ENCODE peak calls at places on chromosomes 11 and 22, in four cellular contexts. P is A549, G is K562, U is HepG2. A is an unnamed sample.

GRCh38 chr22:39136317-39136716 is 16.2 kb downstream of the CBX7 start:
- DNase-seq in P (no peak), G (no peak), U (no peak), A (no peak)

GRCh38 chr22:30238661-30239420 is 7.7 kb downstream of the LIF start:
- DNase-seq in P (no peak), G (peak; percentile 65), U (no peak), A (peak; percentile 50)

GRCh38 chr11:35289821-35290220 is 129.5 kb downstream of the SLC1A2 start:
- DNase-seq in P (no peak), G (no peak), U (no peak), A (no peak)

GRCh38 chr11:2582958-2583604 is 116.7 kb downstream of the KCNQ1OT1 start:
- DNase-seq in P (no peak), G (no peak), U (no peak), A (peak; percentile 7)

GRCh38 chr11:127843483-127844396 is 743.6 kb downstream of the ETS1 start:
- DNase-seq in P (peak; percentile 10), G (peak; percentile 36), U (peak; percentile 7), A (peak; percentile 89)

GRCh38 chr11:2791139-2791520 is 91.3 kb upstream of the KCNQ1OT1 start:
- DNase-seq in P (no peak), G (no peak), U (no peak), A (peak; percentile 10)

GRCh38 chr11:97461044-97461880 is 1071.4 kb downstream of the JRKL start:
- DNase-seq in P (no peak), G (no peak), U (no peak), A (no peak)

GRCh38 chr11:46534713-46535112 is 59.1 kb downstream of the AMBRA1 start:
- DNase-seq in P (no peak), G (no peak), U (no peak), A (no peak)

GRCh38 chr11:67356867-67357561 is 3.7 kb upstream of the POLD4 start:
- DNase-seq in P (peak; percentile 80), G (peak; percentile 90), U (peak; percentile 76), A (peak; percentile 82)

GRCh38 chr11:65714433-65714832 is 2.4 kb downstream of the KAT5 start:
- DNase-seq in P (no peak), G (no peak), U (no peak), A (peak; percentile 3)

GRCh38 chr22:33680632-33681031 is 239.6 kb downstream of the LARGE1 start:
- DNase-seq in P (no peak), G (no peak), U (no peak), A (no peak)

GRCh38 chr11:94664336-94664735 is 97.2 kb downstream of the PIWIL4 start:
- DNase-seq in P (no peak), G (no peak), U (no peak), A (no peak)

GRCh38 chr11:125954123-125954944 is 8.5 kb downstream of the VSIG10L2 start:
- DNase-seq in P (no peak), G (no peak), U (no peak), A (no peak)

GRCh38 chr11:70481625-70482528 is 83.5 kb downstream of the CTTN start:
- DNase-seq in P (peak; percentile 64), G (peak; percentile 16), U (no peak), A (no peak)

GRCh38 chr11:11592146-11592684 is 29.6 kb downstream of the GALNT18 start:
- DNase-seq in P (no peak), G (no peak), U (no peak), A (no peak)

GRCh38 chr11:71566081-71566620 is 788 bp downstream of the KRTAP5-10 start:
- DNase-seq in P (no peak), G (no peak), U (no peak), A (no peak)

GRCh38 chr11:117929568-117930207 is 486 bp upstream of the TMPRSS13 start:
- DNase-seq in P (no peak), G (no peak), U (no peak), A (no peak)

GRCh38 chr11:2513441-2513840 is 68.6 kb downstream of the KCNQ1 start:
- DNase-seq in P (no peak), G (no peak), U (no peak), A (no peak)

GRCh38 chr11:131146817-131147490 is 223.5 kb upstream of the NTM start:
- DNase-seq in P (no peak), G (no peak), U (no peak), A (no peak)

GRCh38 chr11:60971520-60971919 is at the start of gene CD6:
- DNase-seq in P (no peak), G (no peak), U (no peak), A (no peak)

GRCh38 chr11:86632499-86633269 is 39.7 kb downstream of the ME3 start:
- DNase-seq in P (peak; percentile 89), G (peak; percentile 18), U (peak; percentile 28), A (peak; percentile 33)

GRCh38 chr11:116867619-116868018 is 30.2 kb upstream of the APOA1 start:
- DNase-seq in P (no peak), G (no peak), U (no peak), A (no peak)

GRCh38 chr11:2540521-2541320 is 95.9 kb downstream of the KCNQ1 start:
- DNase-seq in P (no peak), G (no peak), U (no peak), A (no peak)

GRCh38 chr11:118998822-118999221 is 884 bp downstream of the CENATAC start:
- DNase-seq in P (peak; percentile 38), G (peak; percentile 67), U (peak; percentile 81), A (no peak)

GRCh38 chr11:28636033-28636432 is 527.8 kb downstream of the METTL15 start:
- DNase-seq in P (no peak), G (no peak), U (no peak), A (no peak)

GRCh38 chr11:16097543-16097942 is 258.8 kb downstream of the SOX6 start:
- DNase-seq in P (no peak), G (no peak), U (no peak), A (no peak)
- TF ChIP-seq NR3C1 in P (no peak), G (no peak), U (no peak), A (no peak)

GRCh38 chr22:49923445-49923844 is 5.0 kb downstream of the CRELD2 start:
- DNase-seq in P (no peak), G (no peak), U (no peak), A (no peak)
- TF ChIP-seq CTCF in P (no peak), G (peak; percentile 31), U (peak; percentile 31), A (no peak)

GRCh38 chr22:23531283-23531921 is 48.7 kb downstream of the IGLL1 start:
- DNase-seq in P (no peak), G (no peak), U (no peak), A (no peak)
- TF ChIP-seq NR3C1 in P (no peak), G (no peak), U (no peak), A (no peak)

DNA sequence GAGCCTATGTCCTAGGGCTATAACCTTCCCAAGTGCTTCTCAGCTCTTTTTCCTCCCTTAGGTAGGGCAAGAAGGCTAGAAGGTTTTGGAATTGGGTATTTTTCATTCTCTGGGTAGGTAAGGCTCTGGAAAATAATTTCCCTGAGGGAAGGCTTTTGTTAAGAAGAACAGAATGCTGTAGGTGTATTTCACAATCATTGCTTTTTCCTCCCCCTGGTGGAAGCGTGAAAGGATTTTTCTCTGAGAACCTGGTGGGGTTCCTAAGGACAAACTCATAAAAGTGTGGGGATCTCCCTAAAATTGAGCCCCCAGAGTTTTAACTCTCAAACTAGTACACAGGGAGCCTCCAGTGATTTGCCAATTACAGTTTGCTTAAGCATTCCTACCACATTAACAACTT is 41.1 kb upstream of the NARS2 start:
- DNase-seq in P (no peak), G (no peak), U (peak; percentile 21), A (no peak)
- TF ChIP-seq CTCF in P (no peak), G (no peak), U (peak; percentile 32), A (no peak)

A was measured in WTC11.